ENCODE peak calls at places on chromosomes 13 and 19, in nine cellular contexts. E, S, B, I, A, Z, C, J and G are unnamed samples.

GRCh38 chr19:34120846-34121639 is 51.3 kb upstream of the LSM14A start:
- DNase-seq in E (no peak), S (peak; percentile 54), B (no peak), I (no peak), A (peak; percentile 72), Z (no peak), C (peak; percentile 48), J (no peak), G (no peak)

GRCh38 chr13:52783943-52784342 is 44.3 kb upstream of the CNMD start:
- DNase-seq in E (no peak), S (no peak), B (no peak), I (no peak), A (no peak), Z (no peak), C (no peak), J (no peak), G (no peak)

GRCh38 chr19:43782311-43782660 is 1.5 kb upstream of the KCNN4 start:
- DNase-seq in E (no peak), S (no peak), B (no peak), I (no peak), A (no peak), Z (no peak), C (no peak), J (no peak), G (no peak)

GRCh38 chr19:46197314-46198070 is 32.0 kb upstream of the IGFL1 start:
- DNase-seq in E (no peak), S (no peak), B (no peak), I (no peak), A (no peak), Z (no peak), C (no peak), J (no peak), G (no peak)

GRCh38 chr19:45468159-45468651 is 409 bp downstream of the FOSB start:
- DNase-seq in E (no peak), S (no peak), B (no peak), I (no peak), A (peak; percentile 53), Z (peak; percentile 17), C (no peak), J (peak; percentile 64), G (peak; percentile 53)

GRCh38 chr19:17246681-17247425 is 1.1 kb upstream of the NR2F6 start:
- DNase-seq in E (no peak), S (peak; percentile 87), B (no peak), I (no peak), A (peak; percentile 29), Z (no peak), C (peak; percentile 43), J (peak; percentile 72), G (peak; percentile 56)

GRCh38 chr19:19662866-19663291 is 597 bp downstream of the ATP13A1 start:
- DNase-seq in E (no peak), S (peak; percentile 42), B (no peak), I (peak; percentile 49), A (peak; percentile 12), Z (no peak), C (no peak), J (peak; percentile 79), G (no peak)

GRCh38 chr19:49801966-49802661 is 11.0 kb downstream of the FUZ start:
- DNase-seq in E (peak; percentile 96), S (peak; percentile 86), B (peak; percentile 76), I (no peak), A (peak; percentile 93), Z (peak; percentile 82), C (peak; percentile 86), J (peak; percentile 96), G (peak; percentile 74)

GRCh38 chr19:33731886-33732285 is 64.8 kb upstream of the KCTD15 start:
- DNase-seq in E (no peak), S (no peak), B (no peak), I (no peak), A (no peak), Z (no peak), C (no peak), J (no peak), G (no peak)

GRCh38 chr13:39284801-39285388 is 246.6 kb downstream of the NHLRC3 start:
- DNase-seq in E (no peak), S (no peak), B (no peak), I (no peak), A (peak; percentile 46), Z (no peak), C (no peak), J (no peak), G (no peak)

DNA sequence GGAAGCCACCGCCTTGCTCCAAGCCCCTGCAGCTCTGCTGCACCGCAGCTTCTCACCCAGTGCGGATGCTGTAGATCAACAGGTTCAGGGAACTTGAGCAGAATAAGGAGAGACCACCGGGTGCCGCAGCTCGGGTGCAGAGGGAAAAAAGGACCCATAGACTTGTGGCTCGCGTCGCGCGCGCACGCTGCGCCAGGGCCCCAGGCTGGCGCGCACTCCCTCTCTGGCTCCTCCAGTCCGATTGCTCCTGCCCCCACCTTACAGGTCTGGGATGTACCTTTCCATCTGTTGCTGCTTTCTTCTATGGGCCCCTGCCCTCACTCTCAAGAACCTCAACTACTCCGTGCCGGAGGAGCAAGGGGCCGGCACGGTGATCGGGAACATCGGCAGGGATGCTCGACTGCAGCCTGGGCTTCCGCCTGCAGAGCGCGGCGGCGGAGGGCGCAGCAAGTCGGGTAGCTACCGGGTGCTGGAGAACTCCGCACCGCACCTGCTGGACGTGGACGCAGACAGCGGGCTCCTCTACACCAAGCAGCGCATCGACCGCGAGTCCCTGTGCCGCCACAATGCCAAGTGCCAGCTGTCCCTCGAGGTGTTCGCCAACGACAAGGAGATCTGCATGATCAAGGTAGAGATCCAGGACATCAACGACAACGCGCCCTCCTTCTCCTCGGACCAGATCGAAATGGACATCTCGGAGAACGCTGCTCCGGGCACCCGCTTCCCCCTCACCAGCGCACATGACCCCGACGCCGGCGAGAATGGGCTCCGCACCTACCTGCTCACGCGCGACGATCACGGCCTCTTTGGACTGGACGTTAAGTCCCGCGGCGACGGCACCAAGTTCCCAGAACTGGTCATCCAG is 964 bp downstream of the PCDH17 start:
- DNase-seq in E (peak; percentile 20), S (no peak), B (no peak), I (no peak), A (peak; percentile 12), Z (no peak), C (peak; percentile 39), J (peak; percentile 46), G (peak; percentile 78)
- H3K4me3 ChIP-seq in E (peak overlapping the region; percentile 57), S (peak overlapping the region; percentile 58), B (peak overlapping the region; percentile 56), I (no peak overlapping the region), A (peak overlapping the region; percentile 71), Z (peak overlapping the region; percentile 57), C (peak overlapping the region; percentile 55), J (peak overlapping the region; percentile 67), G (peak overlapping the region; percentile 42)

DNA sequence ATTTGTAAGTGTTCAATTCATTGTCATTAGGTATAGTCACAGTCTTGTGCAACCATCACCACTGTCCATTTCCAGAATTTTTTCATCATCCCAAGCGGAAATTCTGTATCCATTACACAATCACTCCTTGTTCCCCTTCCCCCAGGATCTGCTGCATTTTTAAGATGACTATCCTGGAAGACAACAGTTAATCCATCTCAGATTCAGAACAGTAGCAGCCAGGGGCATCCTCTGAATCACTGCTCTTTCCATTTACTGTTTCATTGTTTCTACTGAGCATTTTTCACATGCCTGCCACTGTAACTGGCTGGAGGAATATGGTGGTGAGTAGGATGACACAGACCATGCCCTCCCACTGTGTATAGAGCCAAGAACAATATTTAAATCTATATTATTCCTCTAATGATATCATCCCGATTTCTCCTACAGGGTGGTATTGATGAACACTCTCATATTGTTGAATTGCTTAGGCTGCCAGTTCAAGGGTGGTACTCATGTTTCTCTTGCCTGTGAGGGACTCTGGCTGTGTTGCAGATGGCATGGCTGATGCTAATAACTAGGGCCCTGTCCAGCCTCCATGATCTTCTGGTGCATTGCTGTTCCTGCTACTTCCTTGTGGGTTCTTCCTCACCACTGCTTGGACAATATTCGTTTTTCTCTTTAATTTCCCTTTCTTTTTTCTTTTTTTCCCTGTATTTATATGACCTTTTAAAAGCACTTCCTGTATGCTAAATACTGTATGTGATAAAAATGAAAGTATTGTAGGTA is 59.0 kb downstream of the WDFY2 start:
- DNase-seq in E (no peak), S (peak; percentile 95), B (no peak), I (no peak), A (peak; percentile 85), Z (no peak), C (peak; percentile 89), J (no peak), G (no peak)
- H3K4me3 ChIP-seq in E (no peak overlapping the region), S (no peak overlapping the region), B (no peak overlapping the region), I (no peak overlapping the region), A (no peak overlapping the region), Z (no peak overlapping the region), C (no peak overlapping the region), J (no peak overlapping the region), G (no peak overlapping the region)

GRCh38 chr19:52102163-52102562 is 6.6 kb upstream of the ZNF841 start:
- DNase-seq in E (no peak), S (no peak), B (no peak), I (no peak), A (no peak), Z (no peak), C (no peak), J (no peak), G (no peak)

GRCh38 chr19:52095172-52096014 is at the start of gene ZNF841:
- DNase-seq in E (peak; percentile 95), S (peak; percentile 91), B (peak; percentile 69), I (peak; percentile 40), A (peak; percentile 97), Z (peak; percentile 76), C (peak; percentile 95), J (peak; percentile 96), G (peak; percentile 97)

GRCh38 chr19:52102782-52103181 is 7.2 kb upstream of the ZNF841 start:
- DNase-seq in E (no peak), S (no peak), B (no peak), I (no peak), A (no peak), Z (no peak), C (no peak), J (no peak), G (no peak)

GRCh38 chr19:52094526-52094925 is 1.0 kb downstream of the ZNF841 start:
- DNase-seq in E (no peak), S (peak; percentile 21), B (no peak), I (no peak), A (no peak), Z (no peak), C (no peak), J (no peak), G (no peak)

DNA sequence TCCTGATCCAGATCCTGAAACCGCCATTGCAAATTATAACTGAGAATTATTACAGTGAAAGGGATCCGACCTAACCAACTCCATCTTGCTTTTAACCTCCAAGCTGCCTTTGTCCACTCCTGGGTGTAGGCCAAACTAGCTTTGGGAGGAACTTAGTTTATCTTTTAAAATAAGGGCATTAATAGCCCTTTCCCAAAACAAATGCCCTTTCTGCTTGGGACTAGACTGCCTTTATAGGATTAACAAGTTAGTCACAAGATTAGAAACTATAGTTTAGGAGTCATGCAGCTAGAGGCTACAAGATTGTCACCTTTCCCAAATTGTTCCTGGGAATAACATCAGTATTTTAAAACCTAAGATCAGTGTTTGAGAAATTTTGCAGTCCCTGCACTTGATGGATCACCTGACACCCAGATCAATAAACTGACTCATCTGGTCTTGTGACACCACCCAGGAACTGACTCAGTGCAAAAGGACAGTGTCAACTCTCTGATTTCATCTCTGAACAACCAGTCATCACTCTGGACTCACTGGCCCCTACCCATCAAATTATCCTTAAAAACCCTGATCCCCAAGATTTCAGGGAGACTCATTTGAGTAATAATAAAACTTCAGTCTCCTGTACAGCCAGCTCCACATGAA is 4.1 kb upstream of the ZNF841 start:
- DNase-seq in E (no peak), S (no peak), B (no peak), I (no peak), A (no peak), Z (no peak), C (no peak), J (no peak), G (no peak)
- H3K4me3 ChIP-seq in E (no peak overlapping the region), S (no peak overlapping the region), B (no peak overlapping the region), I (no peak overlapping the region), A (no peak overlapping the region), Z (no peak overlapping the region), C (no peak overlapping the region), J (no peak overlapping the region), G (no peak overlapping the region)

GRCh38 chr19:543912-544608 is at the start of gene GZMM:
- DNase-seq in E (no peak), S (no peak), B (no peak), I (no peak), A (no peak), Z (no peak), C (no peak), J (no peak), G (no peak)
- H3K4me3 ChIP-seq in E (no peak within 1 kb of the TSS), S (peak within 1 kb of the TSS; percentile 3), B (no peak within 1 kb of the TSS), I (no peak within 1 kb of the TSS), A (no peak within 1 kb of the TSS), Z (no peak within 1 kb of the TSS), C (no peak within 1 kb of the TSS), J (no peak within 1 kb of the TSS), G (no peak within 1 kb of the TSS)